ENCODE peak calls at places on chromosome X, in five cellular contexts. V is HuH-7, E is heart right ventricle, M is MCF 10A, O is head of caudate nucleus. B is an unnamed sample.
A peak's percentile ranks its signal among the peaks of the same experiment; 100 is the strongest.

GRCh38 chrX:125436855-125437254 is 117.2 kb downstream of the TEX13C start:
- DNase-seq in E (no peak), M (peak; percentile 49), O (no peak), V (no peak), B (no peak)

GRCh38 chrX:123648028-123648810 is 84.6 kb downstream of the THOC2 start:
- DNase-seq in O (no peak), V (peak; percentile 31), E (no peak), M (no peak), B (no peak)

GRCh38 chrX:2464677-2465166 is 36.1 kb downstream of the DHRSX start:
- DNase-seq in M (no peak), V (no peak), E (no peak), O (no peak), B (no peak)

GRCh38 chrX:68428431-68428830 is 4.9 kb downstream of the OPHN1 start:
- DNase-seq in E (no peak), V (no peak), M (peak; percentile 49), O (no peak), B (no peak)

GRCh38 chrX:47877327-47877726 is 40.6 kb downstream of the ZNF81 start:
- DNase-seq in O (no peak), V (no peak), M (no peak), E (no peak), B (no peak)

GRCh38 chrX:49884290-49884862 is 5.1 kb downstream of the USP27X start:
- DNase-seq in V (peak; percentile 70), E (peak; percentile 34), M (peak; percentile 62), O (peak; percentile 61), B (peak; percentile 39)

GRCh38 chrX:38249965-38250364 is 29.3 kb upstream of the SRPX start:
- DNase-seq in E (no peak), M (peak; percentile 9), O (no peak), V (no peak), B (no peak)

GRCh38 chrX:150547511-150548115 is 20.8 kb upstream of the MTM1 start:
- DNase-seq in O (peak; percentile 78), V (peak; percentile 68), M (peak; percentile 38), E (peak; percentile 57), B (peak; percentile 70)

GRCh38 chrX:124349054-124349453 is 2.7 kb downstream of the SH2D1A start:
- DNase-seq in M (no peak), E (no peak), O (no peak), V (no peak), B (no peak)

GRCh38 chrX:31871989-31872388 is 800.1 kb upstream of the FTHL17 start:
- DNase-seq in V (no peak), O (no peak), M (no peak), E (peak; percentile 4), B (peak; percentile 14)

GRCh38 chrX:30735839-30736238 is 82.6 kb downstream of the GK start:
- DNase-seq in O (peak; percentile 22), V (peak; percentile 23), E (peak; percentile 18), M (peak; percentile 68), B (peak; percentile 23)

GRCh38 chrX:18424482-18425198 is 768 bp upstream of the CDKL5 start:
- DNase-seq in O (peak; percentile 25), M (no peak), V (no peak), E (peak; percentile 3), B (no peak)

GRCh38 chrX:131289527-131289926 is 421 bp upstream of the IGSF1 start:
- DNase-seq in M (no peak), E (no peak), O (no peak), V (no peak), B (no peak)

GRCh38 chrX:10579753-10580060 is 40.7 kb downstream of the MID1 start:
- DNase-seq in E (no peak), O (no peak), V (no peak), M (no peak), B (no peak)

GRCh38 chrX:72052415-72053090 is 79.2 kb downstream of the RTL5 start:
- DNase-seq in M (no peak), E (no peak), V (no peak), O (no peak), B (no peak)

GRCh38 chrX:41005445-41005992 is 79.7 kb upstream of the USP9X start:
- DNase-seq in O (no peak), E (no peak), V (no peak), M (no peak), B (no peak)

GRCh38 chrX:41332408-41332987 is 1.5 kb upstream of the DDX3X start:
- DNase-seq in O (peak; percentile 30), V (no peak), E (peak; percentile 17), M (no peak), B (no peak)

GRCh38 chrX:131987252-131987651 is 35.9 kb upstream of the STK26 start:
- DNase-seq in M (no peak), O (no peak), E (no peak), V (no peak), B (no peak)

GRCh38 chrX:111641969-111642368 is 39.0 kb upstream of the ALG13 start:
- DNase-seq in E (no peak), V (no peak), O (no peak), M (no peak), B (no peak)

GRCh38 chrX:119501511-119502148 is 33.4 kb downstream of the SLC25A5 start:
- DNase-seq in O (no peak), M (no peak), E (no peak), V (no peak), B (no peak)

GRCh38 chrX:49003696-49004095 is 1.6 kb upstream of the GRIPAP1 start:
- DNase-seq in E (no peak), M (no peak), V (peak; percentile 35), O (no peak), B (no peak)

GRCh38 chrX:125150231-125150630 is 169.4 kb upstream of the TEX13C start:
- DNase-seq in E (no peak), O (no peak), M (peak; percentile 10), V (no peak), B (no peak)

GRCh38 chrX:138917781-138918180 is 206.3 kb upstream of the FGF13 start:
- DNase-seq in O (no peak), E (no peak), V (no peak), M (peak; percentile 54), B (no peak)

GRCh38 chrX:42491145-42491907 is 286.6 kb downstream of the PPP1R2C start:
- DNase-seq in O (no peak), V (no peak), E (no peak), M (no peak), B (no peak)

GRCh38 chrX:41381685-41382084 is 47.7 kb downstream of the DDX3X start:
- DNase-seq in V (peak; percentile 34), M (peak; percentile 99), O (no peak), E (peak; percentile 8), B (peak; percentile 38)

GRCh38 chrX:964831-965416 is 247.5 kb downstream of the CRLF2 start:
- DNase-seq in E (no peak), V (no peak), O (no peak), M (no peak), B (no peak)

GRCh38 chrX:64975989-64976672 is at the start of gene ZC4H2:
- DNase-seq in O (peak; percentile 76), M (peak; percentile 76), E (peak; percentile 72), V (peak; percentile 54), B (peak; percentile 74)

GRCh38 chrX:51825432-51825831 is 68.0 kb upstream of the MAGED1 start:
- DNase-seq in V (no peak), O (no peak), E (no peak), M (no peak), B (no peak)

GRCh38 chrX:107117993-107118321 is 665 bp downstream of the RBM41 start:
- DNase-seq in M (no peak), E (no peak), V (peak; percentile 3), O (no peak), B (no peak)

GRCh38 chrX:56813318-56813837 is 84.3 kb downstream of the NBDY start:
- DNase-seq in V (no peak), E (no peak), M (peak; percentile 92), O (no peak), B (no peak)

GRCh38 chrX:9341305-9342201 is 123.3 kb upstream of the TBL1X start:
- DNase-seq in V (no peak), M (peak; percentile 56), O (peak; percentile 39), E (peak; percentile 71), B (peak; percentile 69)

GRCh38 chrX:137401092-137401491 is 164.8 kb upstream of the ZIC3 start:
- DNase-seq in V (no peak), M (no peak), E (no peak), O (no peak), B (no peak)

GRCh38 chrX:153668423-153669173 is 5.0 kb downstream of the PNCK start:
- DNase-seq in E (no peak), O (no peak), M (no peak), V (no peak), B (no peak)